ENCODE peak calls at places on chromosomes 5 and 9, in six cellular contexts. R, Z, X, D, U and G are unnamed samples.

GRCh38 chr5:76592692-76593091 is 30.5 kb downstream of the F2RL2 start:
- DNase-seq in U (no peak), R (no peak), D (no peak), X (no peak), Z (no peak), G (no peak)

GRCh38 chr9:135085830-135086546 is 1.5 kb upstream of the OLFM1 start:
- DNase-seq in R (peak; percentile 81), U (peak; percentile 92), D (peak; percentile 66), X (no peak), Z (peak; percentile 11), G (peak; percentile 82)

GRCh38 chr9:81705578-81705977 is 16.2 kb upstream of the TLE1 start:
- DNase-seq in D (no peak), U (no peak), R (no peak), X (no peak), Z (no peak), G (no peak)

GRCh38 chr5:83255268-83255667 is 177.9 kb downstream of the XRCC4 start:
- DNase-seq in D (no peak), X (no peak), Z (peak; percentile 77), R (no peak), U (no peak), G (no peak)

GRCh38 chr5:168987540-168988300 is 313.2 kb downstream of the SLIT3 start:
- DNase-seq in X (peak; percentile 30), U (peak; percentile 75), Z (peak; percentile 22), D (peak; percentile 60), R (peak; percentile 77), G (peak; percentile 70)

GRCh38 chr9:132008184-132008781 is 71.4 kb downstream of the MED27 start:
- DNase-seq in R (no peak), Z (peak; percentile 52), X (no peak), U (no peak), D (peak; percentile 18), G (no peak)

GRCh38 chr9:21752003-21752402 is 50.4 kb upstream of the MTAP start:
- DNase-seq in Z (no peak), D (no peak), U (no peak), R (no peak), X (no peak), G (no peak)

GRCh38 chr9:20044686-20045085 is 255.8 kb upstream of the SLC24A2 start:
- DNase-seq in X (no peak), Z (peak; percentile 14), R (no peak), D (no peak), U (no peak), G (no peak)